ENCODE peak calls at places on chromosomes 12 and 14, in ten cellular contexts. One of them, this sample, is unnamed.

GRCh38 chr12:119556830-119557229 is 36.7 kb upstream of the TMEM233 start:
- DNase-seq in AG04450: no peak
- DNase-seq in cardiac muscle cell: no peak
- DNase-seq in CD8-positive, alpha-beta memory T cell: no peak
- DNase-seq in right cardiac atrium: no peak
- DNase-seq in astrocyte: no peak
- DNase-seq in HepG2: no peak
- DNase-seq in CD8-positive, alpha-beta T cell: no peak
- DNase-seq in astrocyte of the spinal cord: no peak
- DNase-seq in choroid plexus epithelial cell: no peak
- DNase-seq in this sample: no peak

GRCh38 chr14:66503532-66503931 is 4.4 kb upstream of the GPHN start:
- DNase-seq in CD8-positive, alpha-beta T cell: no peak
- DNase-seq in astrocyte: peak
- DNase-seq in cardiac muscle cell: peak
- DNase-seq in right cardiac atrium: no peak
- DNase-seq in CD8-positive, alpha-beta memory T cell: no peak
- DNase-seq in choroid plexus epithelial cell: peak
- DNase-seq in astrocyte of the spinal cord: peak
- DNase-seq in HepG2: no peak
- DNase-seq in AG04450: no peak
- DNase-seq in this sample: peak

GRCh38 chr14:50601405-50601804 is 41.5 kb downstream of the ATL1 start:
- DNase-seq in astrocyte: peak
- DNase-seq in HepG2: no peak
- DNase-seq in AG04450: no peak
- DNase-seq in right cardiac atrium: no peak
- DNase-seq in cardiac muscle cell: peak
- DNase-seq in astrocyte of the spinal cord: no peak
- DNase-seq in choroid plexus epithelial cell: peak
- DNase-seq in CD8-positive, alpha-beta T cell: no peak
- DNase-seq in CD8-positive, alpha-beta memory T cell: no peak
- DNase-seq in this sample: peak

GRCh38 chr12:65656904-65657351 is 167.4 kb upstream of the HMGA2 start:
- DNase-seq in CD8-positive, alpha-beta memory T cell: no peak
- DNase-seq in right cardiac atrium: no peak
- DNase-seq in AG04450: peak
- DNase-seq in cardiac muscle cell: peak
- DNase-seq in astrocyte: peak
- DNase-seq in CD8-positive, alpha-beta T cell: no peak
- DNase-seq in choroid plexus epithelial cell: peak
- DNase-seq in HepG2: no peak
- DNase-seq in astrocyte of the spinal cord: peak
- DNase-seq in this sample: peak

GRCh38 chr14:94738786-94739185 is 31.1 kb downstream of the GSC start:
- DNase-seq in CD8-positive, alpha-beta memory T cell: no peak
- DNase-seq in astrocyte of the spinal cord: no peak
- DNase-seq in right cardiac atrium: no peak
- DNase-seq in AG04450: no peak
- DNase-seq in choroid plexus epithelial cell: peak
- DNase-seq in CD8-positive, alpha-beta T cell: no peak
- DNase-seq in cardiac muscle cell: peak
- DNase-seq in astrocyte: no peak
- DNase-seq in HepG2: no peak
- DNase-seq in this sample: no peak

GRCh38 chr12:53295891-53296219 is 513 bp downstream of the PFDN5 start:
- DNase-seq in right cardiac atrium: no peak
- DNase-seq in choroid plexus epithelial cell: no peak
- DNase-seq in CD8-positive, alpha-beta T cell: no peak
- DNase-seq in cardiac muscle cell: no peak
- DNase-seq in CD8-positive, alpha-beta memory T cell: no peak
- DNase-seq in AG04450: no peak
- DNase-seq in astrocyte: no peak
- DNase-seq in astrocyte of the spinal cord: no peak
- DNase-seq in HepG2: no peak
- DNase-seq in this sample: no peak

GRCh38 chr14:34536951-34537676 is 2.4 kb downstream of the EAPP start:
- DNase-seq in right cardiac atrium: no peak
- DNase-seq in astrocyte: peak
- DNase-seq in cardiac muscle cell: peak
- DNase-seq in astrocyte of the spinal cord: peak
- DNase-seq in CD8-positive, alpha-beta T cell: no peak
- DNase-seq in choroid plexus epithelial cell: peak
- DNase-seq in AG04450: peak
- DNase-seq in HepG2: no peak
- DNase-seq in CD8-positive, alpha-beta memory T cell: no peak
- DNase-seq in this sample: no peak

GRCh38 chr14:81164167-81164774 is 56.5 kb downstream of the GTF2A1 start:
- DNase-seq in CD8-positive, alpha-beta T cell: no peak
- DNase-seq in right cardiac atrium: peak
- DNase-seq in choroid plexus epithelial cell: peak
- DNase-seq in astrocyte: peak
- DNase-seq in AG04450: peak
- DNase-seq in astrocyte of the spinal cord: peak
- DNase-seq in cardiac muscle cell: peak
- DNase-seq in HepG2: peak
- DNase-seq in CD8-positive, alpha-beta memory T cell: no peak
- DNase-seq in this sample: peak

GRCh38 chr12:103043531-103044445 is 86.3 kb downstream of the ASCL1 start:
- DNase-seq in AG04450: no peak
- DNase-seq in choroid plexus epithelial cell: no peak
- DNase-seq in CD8-positive, alpha-beta memory T cell: no peak
- DNase-seq in right cardiac atrium: no peak
- DNase-seq in CD8-positive, alpha-beta T cell: no peak
- DNase-seq in cardiac muscle cell: no peak
- DNase-seq in astrocyte of the spinal cord: no peak
- DNase-seq in astrocyte: no peak
- DNase-seq in HepG2: no peak
- DNase-seq in this sample: no peak

DNA sequence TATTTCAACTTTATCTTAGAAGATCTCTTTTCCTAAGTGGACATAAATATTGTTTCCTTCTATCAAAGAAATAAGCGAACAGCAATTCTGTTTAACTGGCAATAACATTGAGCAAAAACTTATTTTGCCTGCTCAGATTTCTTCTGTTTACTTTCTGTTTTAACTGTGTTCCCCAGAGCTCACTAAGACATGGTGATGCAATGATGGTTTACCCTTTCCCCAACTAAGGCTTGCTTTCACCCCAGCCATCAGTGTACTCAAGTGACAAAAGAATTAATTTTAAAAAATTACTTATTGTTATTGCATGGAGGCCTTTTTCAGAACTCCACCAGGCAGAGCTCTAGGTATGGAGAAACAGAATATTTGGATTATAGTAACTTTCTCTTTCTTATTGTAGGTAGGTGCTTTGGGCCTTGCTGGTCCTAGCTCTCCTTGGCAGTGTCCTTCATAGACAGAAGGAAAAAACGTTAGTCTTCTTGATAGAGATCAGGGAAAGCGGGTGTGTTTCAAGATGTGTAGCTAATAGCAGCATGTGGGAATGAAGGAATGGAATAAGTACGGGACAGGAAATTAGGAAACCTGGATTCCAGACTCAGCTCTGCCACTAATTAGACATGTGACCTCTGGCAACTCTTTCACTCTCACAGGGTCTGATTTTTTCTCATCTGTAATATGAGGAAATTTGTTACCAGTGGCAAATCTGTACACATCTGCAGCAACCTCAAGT is 14.6 kb upstream of the DDHD1 start:
- DNase-seq in CD8-positive, alpha-beta T cell: no peak
- DNase-seq in right cardiac atrium: no peak
- DNase-seq in HepG2: no peak
- DNase-seq in AG04450: no peak
- DNase-seq in CD8-positive, alpha-beta memory T cell: no peak
- DNase-seq in cardiac muscle cell: peak
- DNase-seq in astrocyte: no peak
- DNase-seq in choroid plexus epithelial cell: peak
- DNase-seq in astrocyte of the spinal cord: no peak
- DNase-seq in this sample: no peak
- H3K4me3 ChIP-seq in CD8-positive, alpha-beta T cell: no peak
- H3K4me3 ChIP-seq in right cardiac atrium: no peak
- H3K4me3 ChIP-seq in HepG2: no peak
- H3K4me3 ChIP-seq in AG04450: no peak
- H3K4me3 ChIP-seq in CD8-positive, alpha-beta memory T cell: no peak
- H3K4me3 ChIP-seq in cardiac muscle cell: no peak
- H3K4me3 ChIP-seq in astrocyte: no peak
- H3K4me3 ChIP-seq in choroid plexus epithelial cell: no peak
- H3K4me3 ChIP-seq in astrocyte of the spinal cord: no peak
- H3K4me3 ChIP-seq in this sample: no peak

DNA sequence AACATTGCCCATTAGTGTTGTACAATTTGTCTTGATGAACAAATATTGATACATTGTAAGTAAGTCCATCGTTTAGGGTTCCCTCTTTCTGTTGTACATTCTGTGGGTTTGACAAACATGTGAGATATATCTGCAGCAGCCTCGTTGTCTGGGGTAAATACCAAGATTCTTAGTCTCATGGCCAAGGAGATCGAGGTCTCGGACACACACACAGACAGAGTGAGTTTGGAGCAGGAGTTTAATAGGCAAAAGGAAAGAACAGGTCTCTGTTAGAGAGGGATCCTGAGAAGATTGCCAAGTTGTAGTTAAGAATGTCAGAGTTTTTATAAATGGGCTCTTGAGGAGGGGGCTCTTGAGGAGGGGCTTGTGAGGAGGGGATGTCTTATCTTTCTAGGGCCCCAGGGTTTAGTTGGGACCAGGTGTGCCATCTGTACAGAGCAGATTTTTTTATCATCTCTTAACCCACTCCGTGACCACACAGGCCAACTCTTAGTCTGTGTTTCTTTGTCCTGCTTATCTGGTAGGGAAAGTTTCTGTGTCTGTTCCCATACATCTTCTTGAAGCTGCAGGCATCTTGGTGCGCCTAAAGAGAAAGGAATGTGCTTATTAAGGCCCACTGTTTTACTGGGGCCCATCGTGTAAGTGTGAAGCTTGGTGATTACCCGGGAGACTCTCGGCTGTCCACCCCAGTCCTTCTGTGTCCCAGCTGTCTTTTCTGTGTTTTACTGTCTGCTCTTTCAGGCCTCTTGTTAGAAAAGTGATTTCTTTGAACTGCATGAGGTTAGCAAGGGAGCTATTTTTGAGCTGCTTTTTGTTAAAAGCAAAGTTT is 22.5 kb upstream of the CLEC2D start:
- DNase-seq in right cardiac atrium: no peak
- DNase-seq in AG04450: no peak
- DNase-seq in astrocyte: peak
- DNase-seq in astrocyte of the spinal cord: peak
- DNase-seq in CD8-positive, alpha-beta T cell: no peak
- DNase-seq in cardiac muscle cell: peak
- DNase-seq in HepG2: no peak
- DNase-seq in choroid plexus epithelial cell: peak
- DNase-seq in CD8-positive, alpha-beta memory T cell: no peak
- DNase-seq in this sample: no peak
- H3K4me3 ChIP-seq in right cardiac atrium: peak
- H3K4me3 ChIP-seq in AG04450: peak
- H3K4me3 ChIP-seq in astrocyte: peak
- H3K4me3 ChIP-seq in astrocyte of the spinal cord: peak
- H3K4me3 ChIP-seq in CD8-positive, alpha-beta T cell: peak
- H3K4me3 ChIP-seq in cardiac muscle cell: peak
- H3K4me3 ChIP-seq in HepG2: peak
- H3K4me3 ChIP-seq in choroid plexus epithelial cell: no peak
- H3K4me3 ChIP-seq in CD8-positive, alpha-beta memory T cell: peak
- H3K4me3 ChIP-seq in this sample: no peak

DNA sequence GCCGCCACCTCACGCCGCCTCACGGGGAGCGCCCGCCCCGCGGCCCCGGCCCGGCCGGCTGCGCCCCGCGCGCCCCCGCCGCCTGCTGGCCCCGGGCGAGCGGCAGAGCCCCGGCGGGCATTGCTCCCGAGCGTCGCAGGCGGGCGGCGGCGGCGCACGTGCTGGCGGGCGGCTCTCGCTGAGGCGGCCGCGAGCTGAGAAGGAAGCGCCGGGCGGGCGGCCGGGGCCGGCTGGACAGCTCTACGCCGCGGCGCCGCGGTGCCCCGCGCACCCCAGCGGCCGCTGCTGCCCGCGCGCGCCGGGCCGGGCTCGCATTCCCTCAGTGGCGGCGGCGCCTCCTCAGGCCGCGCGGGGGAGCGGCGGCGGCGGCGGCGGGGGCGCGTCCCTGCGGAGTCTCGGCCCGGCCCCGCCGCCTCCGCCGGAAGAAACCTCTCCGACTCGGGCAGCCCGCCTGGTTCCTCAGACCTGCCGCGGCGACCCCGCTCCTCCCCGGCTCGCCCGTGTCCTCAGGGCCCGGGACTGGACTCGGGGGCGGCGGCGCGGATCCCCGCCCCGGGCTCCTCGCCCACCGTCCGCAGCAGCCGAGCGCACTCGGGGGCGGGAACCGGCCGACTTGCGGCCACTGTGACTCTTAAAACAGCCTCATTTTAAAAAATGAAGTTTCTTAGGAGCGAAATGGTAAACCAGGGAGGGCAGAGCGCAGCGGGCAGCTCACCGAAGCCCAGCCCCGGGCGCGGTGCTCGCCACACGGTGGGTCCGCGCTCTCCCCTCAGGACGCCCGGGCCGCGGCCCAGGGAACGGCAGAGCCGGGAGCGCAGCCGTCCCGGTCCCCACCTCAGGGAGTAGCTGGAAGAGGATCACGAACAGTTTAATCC is at the start of gene PITPNM2:
- DNase-seq in AG04450: no peak
- DNase-seq in right cardiac atrium: peak
- DNase-seq in astrocyte of the spinal cord: peak
- DNase-seq in CD8-positive, alpha-beta T cell: peak
- DNase-seq in astrocyte: no peak
- DNase-seq in CD8-positive, alpha-beta memory T cell: peak
- DNase-seq in choroid plexus epithelial cell: peak
- DNase-seq in cardiac muscle cell: peak
- DNase-seq in HepG2: no peak
- DNase-seq in this sample: peak
- H3K4me3 ChIP-seq in AG04450: peak
- H3K4me3 ChIP-seq in right cardiac atrium: peak
- H3K4me3 ChIP-seq in astrocyte of the spinal cord: peak
- H3K4me3 ChIP-seq in CD8-positive, alpha-beta T cell: peak
- H3K4me3 ChIP-seq in astrocyte: peak
- H3K4me3 ChIP-seq in CD8-positive, alpha-beta memory T cell: peak
- H3K4me3 ChIP-seq in choroid plexus epithelial cell: peak
- H3K4me3 ChIP-seq in cardiac muscle cell: peak
- H3K4me3 ChIP-seq in HepG2: peak
- H3K4me3 ChIP-seq in this sample: peak

DNA sequence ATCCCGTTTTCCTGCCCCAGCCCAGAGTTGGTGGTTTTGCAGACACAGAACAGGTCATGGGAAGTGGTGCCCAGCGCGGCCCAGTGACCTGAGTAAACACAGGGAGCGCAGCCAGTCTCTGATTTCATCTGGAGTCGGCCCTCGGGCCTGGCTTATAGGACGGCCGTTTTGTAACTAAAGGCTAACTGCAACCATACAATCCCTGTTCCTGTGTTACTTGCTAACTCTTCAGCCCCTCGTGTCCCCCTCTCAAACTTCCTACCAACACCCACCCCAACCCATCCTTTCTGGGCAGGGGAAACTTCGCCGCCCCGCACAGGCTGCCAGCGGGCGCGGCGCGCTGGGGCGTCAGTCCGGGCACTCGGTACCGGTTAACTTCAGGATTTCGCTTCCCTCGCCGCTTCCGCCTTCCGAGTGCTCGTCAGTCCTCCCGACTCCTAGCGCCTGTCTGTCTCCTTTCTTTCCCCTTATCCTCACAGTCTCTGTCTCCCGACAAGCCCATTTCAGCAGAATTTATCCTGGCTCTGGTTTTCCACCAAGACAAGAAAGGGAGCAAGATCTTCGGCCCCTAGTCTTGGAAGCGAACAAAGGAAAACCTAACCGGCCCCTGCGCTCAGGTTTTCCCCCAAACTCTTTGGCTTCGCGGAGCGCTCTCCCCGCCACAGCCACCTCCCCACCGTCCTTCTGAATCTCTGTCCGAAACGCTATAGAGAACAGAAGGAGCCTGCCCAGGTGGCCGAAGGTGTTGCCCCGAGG is 2.0 kb downstream of the SIX1 start:
- DNase-seq in choroid plexus epithelial cell: peak
- DNase-seq in astrocyte of the spinal cord: peak
- DNase-seq in right cardiac atrium: no peak
- DNase-seq in CD8-positive, alpha-beta memory T cell: no peak
- DNase-seq in astrocyte: no peak
- DNase-seq in AG04450: no peak
- DNase-seq in CD8-positive, alpha-beta T cell: no peak
- DNase-seq in HepG2: peak
- DNase-seq in cardiac muscle cell: peak
- DNase-seq in this sample: peak
- H3K4me3 ChIP-seq in choroid plexus epithelial cell: peak
- H3K4me3 ChIP-seq in astrocyte of the spinal cord: peak
- H3K4me3 ChIP-seq in right cardiac atrium: peak
- H3K4me3 ChIP-seq in CD8-positive, alpha-beta memory T cell: no peak
- H3K4me3 ChIP-seq in astrocyte: peak
- H3K4me3 ChIP-seq in AG04450: peak
- H3K4me3 ChIP-seq in CD8-positive, alpha-beta T cell: peak
- H3K4me3 ChIP-seq in HepG2: peak
- H3K4me3 ChIP-seq in cardiac muscle cell: peak
- H3K4me3 ChIP-seq in this sample: peak